ENCODE peak calls at places on chromosomes 13 and 19, in ten cellular contexts. V is BE2C, N is aorta, T is mammary epithelial cell, C is hepatocyte, Z is left ventricle myocardium inferior, A is GM23248, G is mesenchymal stem cell, P is HAP-1, M is NT2/D1. D is an unnamed sample.
A peak's percentile ranks its signal among the peaks of the same experiment; 100 is the strongest.

GRCh38 chr19:50330365-50331078 is 1.3 kb upstream of the KCNC3 start:
- DNase-seq in V (peak; percentile 97), N (peak; percentile 90), T (no peak), C (peak; percentile 95), Z (peak; percentile 83), A (peak; percentile 59), G (no peak), P (peak; percentile 87), M (no peak), D (peak; percentile 90)

GRCh38 chr13:23202383-23202782 is 21.6 kb downstream of the SGCG start:
- DNase-seq in V (no peak), N (no peak), T (no peak), C (no peak), Z (no peak), A (peak; percentile 39), G (no peak), P (no peak), M (no peak), D (no peak)

GRCh38 chr13:91347996-91348905 is 764 bp downstream of the MIR17HG start:
- DNase-seq in V (peak; percentile 55), N (peak; percentile 66), T (peak; percentile 26), C (peak; percentile 78), Z (peak; percentile 46), A (peak; percentile 79), G (peak; percentile 28), P (peak; percentile 53), M (no peak), D (peak; percentile 26)

GRCh38 chr13:30576528-30576927 is 41.2 kb upstream of the USPL1 start:
- DNase-seq in V (peak; percentile 22), N (no peak), T (peak; percentile 73), C (peak; percentile 36), Z (no peak), A (no peak), G (peak; percentile 48), P (no peak), M (no peak), D (peak; percentile 35)

GRCh38 chr19:30406220-30406944 is 34.2 kb downstream of the ZNF536 start:
- DNase-seq in V (peak; percentile 60), N (no peak), T (no peak), C (peak; percentile 61), Z (peak; percentile 28), A (peak; percentile 50), G (no peak), P (peak; percentile 44), M (no peak), D (no peak)

GRCh38 chr13:86155756-86156155 is 356.5 kb upstream of the SLITRK6 start:
- DNase-seq in V (no peak), N (no peak), T (no peak), C (no peak), Z (no peak), A (no peak), G (no peak), P (no peak), M (no peak), D (peak; percentile 26)

GRCh38 chr19:35216833-35217707 is 11.5 kb downstream of the FAM187B start:
- DNase-seq in V (no peak), N (no peak), T (peak; percentile 40), C (peak; percentile 55), Z (no peak), A (no peak), G (no peak), P (no peak), M (no peak), D (no peak)

GRCh38 chr19:14673088-14673487 is 1.6 kb downstream of the ADGRE3 start:
- DNase-seq in V (no peak), N (no peak), T (no peak), C (no peak), Z (no peak), A (no peak), G (no peak), P (no peak), M (no peak), D (no peak)

GRCh38 chr13:104586010-104586746 is 1520.0 kb upstream of the SLC10A2 start:
- DNase-seq in V (peak; percentile 34), N (no peak), T (no peak), C (peak; percentile 24), Z (no peak), A (no peak), G (peak; percentile 56), P (no peak), M (no peak), D (peak; percentile 61)

GRCh38 chr13:38180670-38181069 is 169.0 kb upstream of the UFM1 start:
- DNase-seq in V (no peak), N (no peak), T (no peak), C (no peak), Z (no peak), A (peak; percentile 19), G (peak; percentile 20), P (no peak), M (no peak), D (no peak)

GRCh38 chr13:30346789-30347167 is 39.4 kb upstream of the KATNAL1 start:
- DNase-seq in V (no peak), N (no peak), T (no peak), C (no peak), Z (no peak), A (no peak), G (no peak), P (no peak), M (no peak), D (no peak)

GRCh38 chr19:11505504-11506100 is at the start of gene ZNF653:
- DNase-seq in V (peak; percentile 95), N (peak; percentile 96), T (peak; percentile 89), C (peak; percentile 98), Z (peak; percentile 92), A (peak; percentile 97), G (peak; percentile 95), P (peak; percentile 96), M (peak; percentile 95), D (peak; percentile 97)

DNA sequence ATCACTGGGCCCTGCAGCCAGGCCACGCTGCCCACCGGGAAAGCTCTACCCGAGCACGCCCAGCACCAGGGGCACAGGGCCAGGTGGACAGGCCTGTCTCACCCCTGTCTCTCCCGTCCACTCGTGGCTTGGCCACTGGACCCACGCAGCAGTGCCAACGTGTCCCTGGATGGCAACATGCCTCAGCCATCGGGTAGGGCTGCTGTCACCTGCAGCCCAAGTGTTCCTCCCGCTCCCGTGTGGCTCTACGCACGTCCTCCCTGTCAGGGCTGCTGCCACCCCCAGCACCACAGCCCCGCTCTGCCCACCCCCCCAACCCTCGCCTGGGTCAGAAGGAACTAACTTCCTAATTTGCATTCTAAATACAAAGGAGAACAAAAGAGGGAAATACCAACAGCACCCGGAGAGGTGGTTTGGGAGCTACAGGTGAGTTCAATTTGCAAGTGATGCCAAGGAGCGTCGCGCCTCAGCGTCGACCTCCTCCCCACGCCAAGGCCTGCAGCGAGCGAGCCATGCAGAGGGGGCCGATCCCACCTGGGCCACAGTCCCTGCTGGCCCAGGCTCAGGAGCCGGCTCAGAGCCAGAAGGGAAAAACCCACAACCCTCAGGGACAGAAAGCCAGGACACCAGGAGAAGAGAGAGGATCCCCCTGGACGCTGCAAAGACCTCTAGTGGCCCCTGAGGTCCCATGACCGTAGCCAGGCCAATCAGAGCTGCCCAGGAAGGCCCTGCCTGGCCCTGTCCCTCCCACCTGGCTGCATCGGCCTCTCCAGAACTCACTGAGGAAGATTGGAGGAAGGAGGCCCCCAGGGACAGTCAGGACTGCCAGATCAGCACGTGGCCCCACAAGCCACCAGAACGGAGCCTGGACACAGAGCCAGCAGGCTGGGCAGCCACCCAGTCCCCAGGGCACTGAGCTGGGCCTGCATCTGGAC is 128.4 kb upstream of the SPACA7 start:
- DNase-seq in V (no peak), N (no peak), T (no peak), C (no peak), Z (no peak), A (no peak), G (no peak), P (no peak), M (no peak), D (no peak)
- H3K9me3 ChIP-seq in V (no peaks in the 10 kb centered on the region), N (no peaks in the 10 kb centered on the region), T (peaks cover 54% of the 10 kb centered on the region), C (no peaks in the 10 kb centered on the region), Z (no peaks in the 10 kb centered on the region), A (no peaks in the 10 kb centered on the region), G (no peaks in the 10 kb centered on the region), P (no peaks in the 10 kb centered on the region), M (no peaks in the 10 kb centered on the region), D (no peaks in the 10 kb centered on the region)

DNA sequence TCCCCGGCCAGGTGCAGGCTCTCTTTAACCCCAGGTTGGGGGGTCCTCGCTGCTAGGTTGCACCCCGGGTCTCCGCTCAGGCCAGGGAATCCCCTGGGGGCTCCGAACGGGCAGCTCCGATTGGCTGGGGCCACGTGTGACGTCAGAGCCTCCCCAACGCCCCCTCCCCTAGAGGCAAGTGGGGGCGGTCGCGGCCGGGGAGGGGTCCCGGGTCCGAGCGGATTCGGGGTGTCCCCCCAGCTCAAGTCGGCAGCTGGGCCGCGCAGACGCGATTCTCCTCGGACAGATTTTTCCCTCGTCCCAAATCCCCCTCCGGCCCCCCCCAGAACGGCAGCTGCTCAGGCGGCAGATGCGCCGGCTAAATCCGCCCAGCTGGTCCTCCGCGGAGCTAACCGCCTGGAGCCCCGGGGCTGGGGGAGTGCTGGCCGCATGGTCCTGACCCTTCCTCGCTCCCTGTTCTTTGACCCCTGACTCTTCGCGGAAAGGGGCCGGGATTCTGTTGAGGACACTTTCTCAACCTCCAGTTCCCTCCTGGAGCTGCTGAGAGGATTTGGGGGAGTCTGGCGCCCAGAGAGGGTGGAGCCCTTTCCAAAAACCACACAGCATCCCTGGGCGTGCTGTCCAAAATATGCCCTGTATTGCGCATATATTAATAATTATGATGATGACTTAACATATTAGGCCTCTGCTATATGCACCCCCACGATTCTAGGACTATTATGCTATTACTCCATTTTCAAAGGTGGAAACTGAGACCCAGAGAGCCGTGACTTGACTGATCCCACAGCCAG is 25.4 kb upstream of the SEMA6B start:
- DNase-seq in V (peak; percentile 69), N (no peak), T (no peak), C (no peak), Z (no peak), A (no peak), G (peak; percentile 40), P (peak; percentile 63), M (no peak), D (peak; percentile 92)
- H3K4me3 ChIP-seq in V (peak overlapping the region; percentile 49), N (no peak overlapping the region), T (peak overlapping the region; percentile 49), C (peak overlapping the region; percentile 65), Z (peak overlapping the region; percentile 67), A (peak overlapping the region; percentile 57), G (peak overlapping the region; percentile 51), P (peak overlapping the region; percentile 56), M (peak overlapping the region; percentile 75), D (peak overlapping the region; percentile 62)

GRCh38 chr19:54707932-54708331 is 16.3 kb upstream of the KIR3DL3 start:
- DNase-seq in V (no peak), N (no peak), T (no peak), C (no peak), Z (no peak), A (no peak), G (no peak), P (no peak), M (no peak), D (peak; percentile 6)

GRCh38 chr19:54704928-54705327 is 19.3 kb upstream of the KIR3DL3 start:
- DNase-seq in V (no peak), N (no peak), T (no peak), C (no peak), Z (no peak), A (no peak), G (no peak), P (no peak), M (no peak), D (no peak)

GRCh38 chr19:54708781-54709180 is 15.5 kb upstream of the KIR3DL3 start:
- DNase-seq in V (no peak), N (no peak), T (no peak), C (no peak), Z (no peak), A (no peak), G (no peak), P (no peak), M (no peak), D (no peak)
- H3K9me3 ChIP-seq in V (no peaks in the 10 kb centered on the region), N (no peaks in the 10 kb centered on the region), T (peaks cover 30% of the 10 kb centered on the region), C (no peaks in the 10 kb centered on the region), Z (no peaks in the 10 kb centered on the region), A (no peaks in the 10 kb centered on the region), G (no peaks in the 10 kb centered on the region), P (no peaks in the 10 kb centered on the region), M (peaks cover 19% of the 10 kb centered on the region), D (no peaks in the 10 kb centered on the region)

GRCh38 chr19:56405062-56405461 is 930 bp downstream of the ZNF583 start:
- DNase-seq in V (no peak), N (no peak), T (no peak), C (no peak), Z (no peak), A (no peak), G (no peak), P (no peak), M (no peak), D (no peak)
- H3K4me3 ChIP-seq in V (peak overlapping the region; percentile 72), N (no peak overlapping the region), T (no peak overlapping the region), C (no peak overlapping the region), Z (peak overlapping the region; percentile 79), A (peak overlapping the region; percentile 100), G (peak overlapping the region; percentile 99), P (no peak overlapping the region), M (peak overlapping the region; percentile 84), D (peak overlapping the region; percentile 97)

D was measured in SJCRH30.